ENCODE peak calls at places on chromosomes 11 and 22, in four cellular contexts. One of them, this sample, is unnamed. For H3K4me1, the result is how much of the 10 kb centered on the place peaks cover.

GRCh38 chr11:123587044-123587443 is 67.4 kb downstream of the SCN3B start:
- DNase-seq in heart right ventricle: no peak
- DNase-seq in stomach: no peak
- DNase-seq in tibial nerve: no peak
- DNase-seq in this sample: no peak

GRCh38 chr11:12854829-12855228 is 154.3 kb upstream of the RASSF10 start:
- DNase-seq in tibial nerve: no peak
- DNase-seq in stomach: no peak
- DNase-seq in heart right ventricle: no peak
- DNase-seq in this sample: no peak

GRCh38 chr22:22682807-22683667 is 38.6 kb downstream of the GGTLC2 start:
- DNase-seq in heart right ventricle: no peak
- DNase-seq in stomach: no peak
- DNase-seq in tibial nerve: no peak
- DNase-seq in this sample: peak

GRCh38 chr22:40400173-40400572 is 29.8 kb downstream of the SGSM3 start:
- DNase-seq in stomach: peak
- DNase-seq in heart right ventricle: no peak
- DNase-seq in tibial nerve: no peak
- DNase-seq in this sample: no peak

GRCh38 chr22:47127441-47127871 is 365.0 kb downstream of the TBC1D22A start:
- DNase-seq in heart right ventricle: no peak
- DNase-seq in stomach: no peak
- DNase-seq in tibial nerve: no peak
- DNase-seq in this sample: no peak

GRCh38 chr11:110022548-110022947 is 70.6 kb upstream of the ZC3H12C start:
- DNase-seq in heart right ventricle: no peak
- DNase-seq in stomach: no peak
- DNase-seq in tibial nerve: no peak
- DNase-seq in this sample: no peak

GRCh38 chr11:86196291-86196690 is 48.3 kb upstream of the EED start:
- DNase-seq in heart right ventricle: no peak
- DNase-seq in stomach: no peak
- DNase-seq in tibial nerve: no peak
- DNase-seq in this sample: no peak

GRCh38 chr11:44628730-44629361 is 63.4 kb downstream of the CD82 start:
- DNase-seq in heart right ventricle: no peak
- DNase-seq in tibial nerve: no peak
- DNase-seq in stomach: peak
- DNase-seq in this sample: peak

GRCh38 chr11:87144266-87144665 is 106.5 kb downstream of the TMEM135 start:
- DNase-seq in stomach: no peak
- DNase-seq in heart right ventricle: no peak
- DNase-seq in tibial nerve: no peak
- DNase-seq in this sample: peak

GRCh38 chr11:199004-199581 is 6.2 kb downstream of the SCGB1C1 start:
- DNase-seq in tibial nerve: no peak
- DNase-seq in stomach: peak
- DNase-seq in heart right ventricle: no peak
- DNase-seq in this sample: no peak

GRCh38 chr11:111001986-111002616 is 243.4 kb upstream of the POU2AF2 start:
- DNase-seq in tibial nerve: peak
- DNase-seq in heart right ventricle: no peak
- DNase-seq in stomach: no peak
- DNase-seq in this sample: no peak

GRCh38 chr22:18088825-18089568 is 11.2 kb downstream of the PEX26 start:
- DNase-seq in stomach: no peak
- DNase-seq in heart right ventricle: no peak
- DNase-seq in tibial nerve: no peak
- DNase-seq in this sample: no peak

GRCh38 chr11:81174646-81175330 is 1558.9 kb downstream of the FAM181B start:
- DNase-seq in stomach: no peak
- DNase-seq in heart right ventricle: no peak
- DNase-seq in tibial nerve: no peak
- DNase-seq in this sample: no peak
- H3K27ac ChIP-seq in stomach: no peak
- H3K27ac ChIP-seq in heart right ventricle: no peak
- H3K27ac ChIP-seq in tibial nerve: no peak
- H3K27ac ChIP-seq in this sample: no peak

GRCh38 chr11:128467041-128467440 is 120.3 kb downstream of the ETS1 start:
- DNase-seq in heart right ventricle: no peak
- DNase-seq in stomach: no peak
- DNase-seq in tibial nerve: no peak
- DNase-seq in this sample: no peak
- H3K4me1 ChIP-seq in heart right ventricle: half or more
- H3K4me1 ChIP-seq in stomach: under half
- H3K4me1 ChIP-seq in tibial nerve: half or more
- H3K4me1 ChIP-seq in this sample: half or more

GRCh38 chr22:29630987-29631386 is 27.6 kb downstream of the NF2 start:
- DNase-seq in stomach: no peak
- DNase-seq in tibial nerve: no peak
- DNase-seq in heart right ventricle: no peak
- DNase-seq in this sample: no peak
- H3K27ac ChIP-seq in stomach: no peak
- H3K27ac ChIP-seq in tibial nerve: no peak
- H3K27ac ChIP-seq in heart right ventricle: no peak
- H3K27ac ChIP-seq in this sample: no peak

DNA sequence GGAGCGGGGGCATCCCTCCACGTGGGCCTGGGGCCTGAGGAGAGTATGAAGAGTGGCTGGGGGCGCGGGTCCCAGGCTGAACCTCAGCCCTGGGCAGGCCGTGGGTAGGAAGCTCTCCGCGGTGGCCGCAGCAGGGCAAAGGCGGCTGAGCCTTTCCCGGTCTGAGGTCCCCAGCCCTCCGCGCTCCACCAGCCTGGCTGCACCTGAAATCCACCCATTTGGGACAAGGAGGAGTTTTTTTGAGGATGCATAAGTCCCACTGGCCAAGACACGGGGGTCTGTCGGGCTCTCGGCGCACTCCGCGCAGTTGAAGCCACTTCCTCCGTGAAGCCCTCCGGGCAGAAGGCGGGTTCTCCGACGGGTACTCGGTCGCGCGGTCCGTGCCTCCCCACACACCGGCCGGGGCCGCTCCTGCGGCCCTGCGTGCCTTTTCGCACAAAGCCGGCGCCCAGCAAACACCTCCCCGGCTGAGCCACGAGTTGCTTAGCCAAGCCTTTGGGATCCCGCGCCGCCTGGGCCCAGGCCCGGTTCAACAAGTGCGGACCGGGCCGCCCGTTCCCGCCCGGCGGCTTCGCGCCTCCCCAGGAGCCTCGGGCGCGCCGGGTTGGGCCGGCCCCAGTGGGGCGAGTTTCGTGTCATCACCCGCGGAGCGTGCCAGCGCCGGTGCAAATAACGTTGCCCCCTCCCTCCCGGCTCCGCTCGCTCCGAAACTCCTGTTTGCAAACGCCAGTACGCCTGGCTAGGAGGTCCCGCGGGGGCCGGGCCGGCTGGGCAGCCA is 666 bp upstream of the OVOL1 start:
- DNase-seq in stomach: peak
- DNase-seq in tibial nerve: no peak
- DNase-seq in heart right ventricle: no peak
- DNase-seq in this sample: peak
- H3K4me1 ChIP-seq in stomach: under half
- H3K4me1 ChIP-seq in tibial nerve: under half
- H3K4me1 ChIP-seq in heart right ventricle: under half
- H3K4me1 ChIP-seq in this sample: under half

GRCh38 chr22:24178502-24179440 is 2.5 kb upstream of the SUSD2 start:
- DNase-seq in stomach: no peak
- DNase-seq in tibial nerve: no peak
- DNase-seq in heart right ventricle: no peak
- DNase-seq in this sample: no peak

GRCh38 chr22:24177456-24177855 is 3.8 kb upstream of the SUSD2 start:
- DNase-seq in heart right ventricle: no peak
- DNase-seq in stomach: no peak
- DNase-seq in tibial nerve: no peak
- DNase-seq in this sample: no peak

GRCh38 chr22:24176630-24177029 is 4.7 kb upstream of the SUSD2 start:
- DNase-seq in tibial nerve: no peak
- DNase-seq in stomach: no peak
- DNase-seq in heart right ventricle: peak
- DNase-seq in this sample: no peak

GRCh38 chr22:24177045-24177444 is 4.2 kb upstream of the SUSD2 start:
- DNase-seq in heart right ventricle: no peak
- DNase-seq in tibial nerve: no peak
- DNase-seq in stomach: no peak
- DNase-seq in this sample: no peak

DNA sequence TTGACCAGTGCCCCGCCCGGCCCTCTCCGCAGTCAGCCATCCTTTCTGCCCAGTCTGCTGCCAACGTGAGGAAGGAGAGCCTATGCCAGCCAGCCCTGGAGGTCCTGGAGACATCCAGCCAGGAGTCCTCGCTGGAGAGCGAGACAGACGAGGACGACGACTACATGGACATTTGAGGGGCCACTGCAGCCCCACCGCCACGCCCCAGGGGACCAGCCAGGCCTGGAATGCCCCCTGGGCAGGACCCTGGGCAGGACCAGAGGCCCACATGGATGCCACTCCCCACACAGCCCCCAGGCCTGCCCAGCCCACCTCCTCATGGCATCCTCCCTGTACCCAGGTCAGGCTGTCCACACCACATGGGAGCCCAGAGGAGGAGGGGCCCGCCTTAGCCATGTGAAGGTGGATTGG is 3.3 kb upstream of the SUSD2 start:
- DNase-seq in heart right ventricle: no peak
- DNase-seq in stomach: no peak
- DNase-seq in tibial nerve: no peak
- DNase-seq in this sample: no peak
- H3K27ac ChIP-seq in heart right ventricle: peak
- H3K27ac ChIP-seq in stomach: peak
- H3K27ac ChIP-seq in tibial nerve: peak
- H3K27ac ChIP-seq in this sample: no peak

GRCh38 chr11:40129276-40129675 is 1330.2 kb downstream of the LRRC4C start:
- DNase-seq in tibial nerve: no peak
- DNase-seq in stomach: no peak
- DNase-seq in heart right ventricle: no peak
- DNase-seq in this sample: no peak
- H3K4me1 ChIP-seq in tibial nerve: under half
- H3K4me1 ChIP-seq in stomach: under half
- H3K4me1 ChIP-seq in heart right ventricle: under half
- H3K4me1 ChIP-seq in this sample: under half

GRCh38 chr22:19824197-19825015 is 30.3 kb downstream of the GNB1L start:
- DNase-seq in tibial nerve: no peak
- DNase-seq in heart right ventricle: no peak
- DNase-seq in stomach: peak
- DNase-seq in this sample: no peak
- H3K27ac ChIP-seq in tibial nerve: no peak
- H3K27ac ChIP-seq in heart right ventricle: no peak
- H3K27ac ChIP-seq in stomach: no peak
- H3K27ac ChIP-seq in this sample: no peak